ENCODE peak calls at places on chromosomes 3 and 15, in four cellular contexts. V, T, I and A are unnamed samples.
A peak's percentile ranks its signal among the peaks of the same experiment; 100 is the strongest.

GRCh38 chr3:56974242-56974945 is 86.1 kb upstream of the SPATA12 start:
- DNase-seq in I (no peak), V (no peak), T (no peak), A (no peak)

GRCh38 chr3:132435911-132436425 is 18.7 kb downstream of the DNAJC13 start:
- DNase-seq in T (no peak), I (no peak), V (no peak), A (no peak)

GRCh38 chr15:73335471-73335870 is 33.3 kb downstream of the HCN4 start:
- DNase-seq in V (no peak), I (no peak), T (no peak), A (no peak)

GRCh38 chr15:66124626-66125025 is 128.9 kb downstream of the MEGF11 start:
- DNase-seq in I (no peak), T (no peak), V (no peak), A (no peak)

GRCh38 chr15:99384992-99385669 is 133.8 kb downstream of the LRRC28 start:
- DNase-seq in V (peak; percentile 34), I (no peak), T (no peak), A (no peak)

GRCh38 chr3:187957209-187957981 is 196.6 kb upstream of the LPP start:
- DNase-seq in V (no peak), I (no peak), T (no peak), A (no peak)

GRCh38 chr3:37575284-37575683 is 286.4 kb upstream of the CTDSPL start:
- DNase-seq in V (no peak), T (no peak), I (no peak), A (no peak)

GRCh38 chr15:89971592-89971997 is 29.5 kb upstream of the ZNF710 start:
- DNase-seq in V (no peak), T (peak; percentile 76), I (peak; percentile 85), A (peak; percentile 18)

GRCh38 chr15:74725845-74726773 is 781 bp upstream of the CYP1A1 start:
- DNase-seq in V (peak; percentile 87), T (peak; percentile 57), I (peak; percentile 27), A (peak; percentile 50)

GRCh38 chr15:71375934-71376333 is 260.7 kb downstream of the THSD4 start:
- DNase-seq in T (no peak), V (no peak), I (no peak), A (no peak)

GRCh38 chr3:60917136-60917535 is 334.1 kb downstream of the FHIT start:
- DNase-seq in V (no peak), I (no peak), T (no peak), A (no peak)

GRCh38 chr15:63076136-63077005 is 33.8 kb downstream of the TPM1 start:
- DNase-seq in T (no peak), I (no peak), V (no peak), A (no peak)

GRCh38 chr3:37052860-37053259 is 59.5 kb downstream of the MLH1 start:
- DNase-seq in I (no peak), V (no peak), T (no peak), A (no peak)

GRCh38 chr3:30658328-30659052 is 52.1 kb downstream of the TGFBR2 start:
- DNase-seq in T (no peak), I (peak; percentile 87), V (no peak), A (no peak)

GRCh38 chr3:131608741-131609140 is 106.0 kb upstream of the MRPL3 start:
- DNase-seq in I (no peak), T (no peak), V (no peak), A (no peak)

GRCh38 chr15:69039516-69040225 is 25.2 kb downstream of the NOX5 start:
- DNase-seq in I (no peak), V (no peak), T (no peak), A (no peak)

GRCh38 chr3:13064964-13065363 is 8.3 kb downstream of the IQSEC1 start:
- DNase-seq in I (no peak), T (no peak), V (peak; percentile 49), A (no peak)

GRCh38 chr3:43075904-43076661 is 29.8 kb downstream of the POMGNT2 start:
- DNase-seq in V (no peak), T (no peak), I (no peak), A (no peak)

GRCh38 chr3:36416660-36417059 is 36.4 kb downstream of the STAC start:
- DNase-seq in V (no peak), T (no peak), I (no peak), A (no peak)

DNA sequence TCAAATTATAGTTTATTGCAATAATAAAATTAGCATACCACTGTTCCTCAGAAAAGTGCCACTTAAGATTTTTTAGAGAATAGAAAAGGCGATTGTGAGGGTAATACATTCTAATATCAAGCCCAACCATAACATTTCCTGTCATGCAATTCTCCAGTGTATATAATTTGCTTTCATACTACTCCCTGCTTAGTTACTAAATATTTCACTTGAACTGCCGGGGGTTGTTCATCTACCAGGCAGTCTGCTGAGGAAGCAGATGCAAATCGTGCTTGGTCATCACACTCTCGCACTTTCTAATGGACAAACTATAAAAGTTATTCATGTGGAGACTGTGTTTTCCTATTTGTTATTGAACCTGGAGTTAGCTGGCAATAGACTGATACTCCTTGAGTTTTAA is 645.6 kb upstream of the CBLB start:
- DNase-seq in V (no peak), T (no peak), I (no peak), A (no peak)
- TF ChIP-seq CTCF in V (no peak), T (no peak), I (no peak), A (no peak)

DNA sequence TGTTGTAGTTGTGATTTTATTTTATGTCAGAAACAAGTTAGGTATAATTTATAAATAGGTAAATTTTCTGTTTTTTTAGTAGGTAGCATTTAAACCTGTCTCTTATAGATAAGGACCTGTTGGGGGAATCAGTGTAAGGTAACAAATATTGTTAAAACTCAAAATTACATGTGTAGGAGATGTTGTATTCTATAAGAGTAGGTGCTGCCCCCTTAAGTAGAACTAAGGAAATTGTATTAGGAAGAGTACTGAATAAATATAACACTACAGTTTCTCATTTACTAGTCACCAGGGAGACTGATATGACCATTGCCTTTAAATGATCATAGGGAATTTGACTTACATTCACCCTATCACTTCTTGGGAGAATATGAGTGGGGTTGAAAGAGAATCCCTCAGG is 31.2 kb downstream of the SLC25A36 start:
- DNase-seq in I (peak; percentile 25), V (no peak), T (no peak), A (no peak)
- TF ChIP-seq CTCF in I (peak; percentile 36), V (peak; percentile 7), T (peak; percentile 28), A (no peak)

GRCh38 chr3:140523600-140523999 is 154.3 kb upstream of the TRIM42 start:
- DNase-seq in I (no peak), T (no peak), V (no peak), A (no peak)
- TF ChIP-seq CTCF in I (no peak), T (no peak), V (no peak), A (no peak)

DNA sequence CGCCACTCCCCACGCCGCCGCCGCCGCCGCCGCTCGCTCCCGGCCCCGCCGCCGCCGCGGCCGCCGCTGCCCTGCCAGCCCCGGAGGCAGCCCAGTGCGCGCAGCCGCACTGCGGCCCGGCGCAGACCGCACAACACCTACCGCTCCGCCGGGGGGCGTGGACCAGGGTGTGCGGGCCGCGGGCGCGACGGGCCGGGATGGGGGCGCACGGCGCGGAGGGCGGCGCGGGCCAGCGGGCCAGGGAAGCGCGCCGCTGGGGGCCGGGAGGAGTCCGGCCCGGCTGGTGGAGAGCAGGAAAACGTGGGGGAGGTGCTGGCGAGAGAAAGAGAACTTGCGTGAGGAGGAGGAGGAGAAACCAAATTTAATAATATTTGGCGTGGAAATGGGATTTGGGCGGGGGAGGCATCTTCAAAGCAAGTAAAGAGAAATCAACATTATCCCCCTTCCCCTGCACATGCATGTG is at the start of gene RFX7:
- DNase-seq in I (peak; percentile 86), T (peak; percentile 91), V (peak; percentile 92), A (peak; percentile 82)
- TF ChIP-seq CTCF in I (no peak), T (no peak), V (no peak), A (no peak)

GRCh38 chr15:83435782-83436181 is 11.4 kb upstream of the SH3GL3 start:
- DNase-seq in V (no peak), T (no peak), I (no peak), A (no peak)

GRCh38 chr15:83435202-83435601 is 11.9 kb upstream of the SH3GL3 start:
- DNase-seq in V (no peak), I (no peak), T (no peak), A (no peak)

GRCh38 chr15:83436513-83437158 is 10.5 kb upstream of the SH3GL3 start:
- DNase-seq in T (no peak), V (no peak), I (no peak), A (no peak)
- TF ChIP-seq CTCF in T (peak; percentile 43), V (no peak), I (peak; percentile 13), A (no peak)

GRCh38 chr3:190053919-190054672 is 66.6 kb downstream of the P3H2 start:
- DNase-seq in I (no peak), T (no peak), V (no peak), A (no peak)
- TF ChIP-seq CTCF in I (no peak), T (no peak), V (no peak), A (no peak)

GRCh38 chr3:151878445-151878844 is 5.0 kb downstream of the SUCNR1 start:
- DNase-seq in I (no peak), V (no peak), T (no peak), A (no peak)
- TF ChIP-seq CTCF in I (no peak), V (no peak), T (no peak), A (no peak)

GRCh38 chr3:27666708-27667107 is 55.4 kb downstream of the EOMES start:
- DNase-seq in T (peak; percentile 61), I (no peak), V (peak; percentile 80), A (no peak)
- TF ChIP-seq CTCF in T (no peak), I (no peak), V (no peak), A (no peak)

DNA sequence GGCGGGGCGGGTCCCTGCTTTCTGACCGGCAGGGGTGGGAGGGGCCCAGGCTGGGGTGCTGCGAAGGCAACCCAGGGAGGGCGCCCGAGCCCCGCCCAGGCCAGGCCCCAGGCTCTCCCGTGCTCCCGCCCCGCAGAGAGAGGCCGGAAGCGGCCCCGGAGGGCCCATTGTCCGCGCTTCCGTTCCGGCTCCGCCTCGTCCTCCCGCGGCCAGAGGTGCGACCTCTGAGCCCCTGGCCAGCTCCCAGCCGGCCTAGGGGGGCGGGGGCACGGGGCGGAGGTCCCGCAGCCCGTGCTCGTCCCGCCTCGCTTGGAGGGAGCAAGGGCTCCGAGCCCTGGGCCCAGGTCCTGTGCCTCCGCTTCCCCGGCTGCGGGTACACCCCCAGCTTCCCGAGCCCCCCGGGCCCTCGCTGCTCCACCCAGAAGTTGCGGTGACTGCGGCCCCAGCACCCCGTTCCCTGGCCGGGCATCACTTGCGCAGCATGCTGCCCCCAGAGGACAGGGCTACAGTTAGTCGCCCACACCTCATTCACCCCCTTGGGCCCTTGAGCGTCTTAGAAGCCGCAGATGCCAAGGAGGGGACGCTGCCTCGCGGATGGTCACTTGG is 20.4 kb upstream of the PLXND1 start:
- DNase-seq in T (peak; percentile 90), V (peak; percentile 99), I (peak; percentile 92), A (peak; percentile 69)
- TF ChIP-seq CTCF in T (no peak), V (peak; percentile 24), I (no peak), A (no peak)